ENCODE peak calls at places on chromosomes 11 and 22, in seven cellular contexts. R is NCI-H1092; M is activated naive CD4-positive, alpha-beta T cell treated with anti-CD3 and anti-CD28 coated beads, Interleukin-2, amount 10 ng/mL, durations not matched to agents 7 days and 5 days; W is activated T-helper 1 cell treated with anti-CD3 and anti-CD28 coated beads, Interleukin-12 subunit alpha, Interleukin-12 subunit beta, Interleukin-2, Interleukin-4 antibody, amounts not matched to agents 30 ng/mL and 10 ng/mL and 1 ng/mL, durations not matched to agents 14 hours and 24 hours and 36 hours; H is chondrocyte; Q is cardiac muscle cell; L is stomach. Y is an unnamed sample.

GRCh38 chr11:95365346-95365745 is 134.3 kb upstream of the SESN3 start:
- DNase-seq in M (no peak), R (no peak), H (no peak), L (no peak), W (no peak), Q (peak; percentile 20), Y (no peak)

GRCh38 chr11:69817265-69818236 is 1.7 kb downstream of the FGF3 start:
- DNase-seq in M (no peak), Q (peak; percentile 14), W (no peak), R (no peak), H (no peak), L (no peak), Y (no peak)

GRCh38 chr11:70727899-70728620 is 329.7 kb downstream of the CTTN start:
- DNase-seq in R (no peak), M (no peak), H (peak; percentile 38), W (no peak), L (no peak), Q (no peak), Y (no peak)

GRCh38 chr11:124670732-124671131 is 2.8 kb downstream of the SIAE start:
- DNase-seq in R (no peak), M (peak; percentile 74), Q (peak; percentile 62), W (peak; percentile 9), H (no peak), L (no peak), Y (peak; percentile 40)

GRCh38 chr11:7927635-7928034 is 3.4 kb downstream of the OR10A6 start:
- DNase-seq in Q (peak; percentile 32), L (no peak), M (no peak), R (no peak), H (no peak), W (no peak), Y (no peak)

GRCh38 chr22:44941176-44941575 is 68.6 kb downstream of the PHF21B start:
- DNase-seq in M (no peak), W (no peak), H (no peak), Q (no peak), R (no peak), L (no peak), Y (no peak)

GRCh38 chr22:38406617-38407016 is 48.4 kb downstream of the KCNJ4 start:
- DNase-seq in R (no peak), L (no peak), W (no peak), Q (peak; percentile 50), M (no peak), H (no peak), Y (no peak)

GRCh38 chr11:77467993-77468392 is 5.9 kb downstream of the PAK1 start:
- DNase-seq in M (no peak), Q (peak; percentile 41), W (no peak), H (no peak), L (no peak), R (no peak), Y (no peak)

GRCh38 chr11:68141247-68142027 is 20.2 kb upstream of the CHKA start:
- DNase-seq in Q (no peak), R (peak; percentile 19), L (no peak), W (no peak), H (no peak), M (no peak), Y (no peak)

GRCh38 chr11:132056689-132057088 is 686.3 kb downstream of the NTM start:
- DNase-seq in W (no peak), R (no peak), Q (peak; percentile 81), M (no peak), L (no peak), H (no peak), Y (no peak)

GRCh38 chr11:87851234-87851633 is 324.0 kb downstream of the RAB38 start:
- DNase-seq in R (no peak), W (no peak), M (no peak), L (no peak), Q (no peak), H (no peak), Y (no peak)

GRCh38 chr22:39381930-39382329 is 17.6 kb upstream of the TAB1 start:
- DNase-seq in W (no peak), Q (no peak), M (no peak), R (no peak), H (no peak), L (no peak), Y (no peak)

GRCh38 chr11:587978-588380 is 11.7 kb downstream of the PHRF1 start:
- DNase-seq in L (no peak), R (no peak), Q (peak; percentile 71), M (peak; percentile 80), W (peak; percentile 60), H (no peak), Y (peak; percentile 85)

GRCh38 chr11:107929611-107930200 is 1.5 kb downstream of the RAB39A start:
- DNase-seq in W (no peak), H (no peak), L (no peak), R (no peak), M (no peak), Q (no peak), Y (no peak)

GRCh38 chr22:48714231-48714630 is 1113.4 kb downstream of the BRD1 start:
- DNase-seq in H (peak; percentile 82), R (no peak), Q (no peak), L (no peak), W (no peak), M (peak; percentile 5), Y (no peak)

GRCh38 chr22:45426387-45426786 is 12.9 kb downstream of the RIBC2 start:
- DNase-seq in L (no peak), Q (no peak), R (no peak), W (no peak), M (no peak), H (no peak), Y (no peak)

GRCh38 chr22:48886604-48887393 is 940.9 kb downstream of the BRD1 start:
- DNase-seq in W (no peak), Q (no peak), H (peak; percentile 88), L (no peak), R (no peak), M (peak; percentile 10), Y (no peak)

GRCh38 chr11:71461696-71462095 is 8.7 kb downstream of the NADSYN1 start:
- DNase-seq in M (no peak), H (peak; percentile 56), W (no peak), L (no peak), Q (no peak), R (no peak), Y (no peak)

GRCh38 chr11:57476883-57477506 is 16.7 kb downstream of the RTN4RL2 start:
- DNase-seq in H (no peak), M (peak; percentile 40), W (no peak), R (no peak), Q (no peak), L (peak; percentile 68), Y (peak; percentile 53)

GRCh38 chr11:65383778-65384177 is 1.3 kb upstream of the SLC25A45 start:
- DNase-seq in M (no peak), Q (no peak), L (no peak), W (no peak), R (no peak), H (no peak), Y (no peak)

GRCh38 chr11:68372625-68373024 is 60.2 kb downstream of the LRP5 start:
- DNase-seq in Q (no peak), R (no peak), H (no peak), W (no peak), M (no peak), L (no peak), Y (no peak)

GRCh38 chr11:123137496-123138270 is 57.4 kb downstream of the CLMP start:
- DNase-seq in H (peak; percentile 93), M (no peak), L (peak; percentile 47), R (peak; percentile 83), Q (peak; percentile 91), W (no peak), Y (no peak)

GRCh38 chr11:68011046-68011943 is 1.2 kb downstream of the ALDH3B1 start:
- DNase-seq in M (no peak), H (no peak), R (no peak), L (no peak), W (no peak), Q (no peak), Y (no peak)

GRCh38 chr11:64924910-64925284 is 408 bp downstream of the PPP2R5B start:
- DNase-seq in L (no peak), Q (no peak), M (no peak), H (no peak), W (no peak), R (no peak), Y (no peak)

GRCh38 chr11:9616042-9616640 is 42.7 kb downstream of the WEE1 start:
- DNase-seq in Q (peak; percentile 57), M (no peak), W (no peak), H (no peak), R (no peak), L (no peak), Y (no peak)

GRCh38 chr11:83007909-83008580 is 63.7 kb downstream of the RAB30 start:
- DNase-seq in Q (peak; percentile 56), W (no peak), M (no peak), H (no peak), L (peak; percentile 73), R (no peak), Y (no peak)

GRCh38 chr22:44672632-44673031 is 29.4 kb upstream of the PRR5 start:
- DNase-seq in H (peak; percentile 72), R (no peak), M (no peak), W (no peak), L (no peak), Q (no peak), Y (no peak)

GRCh38 chr11:46346886-46347636 is at the start of gene DGKZ:
- DNase-seq in H (no peak), M (peak; percentile 88), W (peak; percentile 91), R (peak; percentile 70), Q (peak; percentile 88), L (peak; percentile 92), Y (peak; percentile 91)

GRCh38 chr11:118223576-118223975 is 1.2 kb downstream of the JAML start:
- DNase-seq in H (no peak), Q (no peak), R (no peak), M (no peak), L (no peak), W (no peak), Y (no peak)

GRCh38 chr11:110907629-110908028 is 195.4 kb upstream of the ARHGAP20 start:
- DNase-seq in R (no peak), H (no peak), M (peak; percentile 30), L (peak; percentile 47), W (peak; percentile 17), Q (peak; percentile 93), Y (no peak)

GRCh38 chr11:44952082-44952481 is 1.4 kb upstream of the TP53I11 start:
- DNase-seq in R (no peak), L (no peak), W (no peak), Q (no peak), H (no peak), M (no peak), Y (no peak)

GRCh38 chr22:45238431-45239377 is 2.0 kb downstream of the KIAA0930 start:
- DNase-seq in Q (no peak), L (no peak), H (no peak), M (no peak), R (no peak), W (no peak), Y (no peak)

GRCh38 chr11:58506935-58507334 is 970 bp downstream of the OR5B21 start:
- DNase-seq in H (no peak), M (no peak), L (no peak), Q (no peak), W (no peak), R (no peak), Y (no peak)

GRCh38 chr22:46815896-46816721 is 53.7 kb downstream of the TBC1D22A start:
- DNase-seq in H (peak; percentile 68), W (no peak), Q (peak; percentile 58), M (no peak), L (no peak), R (no peak), Y (no peak)

Y was measured in stimulated activated naive CD8-positive, alpha-beta T cell treated with anti-CD3 and anti-CD28 coated beads, Interleukin-15, amount 100 ng/mL, for 72 hours.